ENCODE peak calls at places on chromosomes 11 and 22, in six cellular contexts. K is GM12878, L is GM12891, F is HepG2, I is H1, M is K562. N is an unnamed sample.
A peak's percentile ranks its signal among the peaks of the same experiment; 100 is the strongest.

GRCh38 chr11:1152316-1153104 is 5.2 kb upstream of the MUC5AC start:
- DNase-seq in K (no peak), L (no peak), F (peak; percentile 12), I (no peak), M (no peak), N (no peak)

GRCh38 chr11:127737499-127737898 is 736.9 kb upstream of the KIRREL3 start:
- DNase-seq in K (no peak), L (no peak), F (no peak), I (no peak), M (no peak), N (no peak)

GRCh38 chr11:96755752-96756151 is 365.9 kb downstream of the JRKL start:
- DNase-seq in K (no peak), L (no peak), F (no peak), I (no peak), M (no peak), N (no peak)

GRCh38 chr11:19499999-19500398 is 212.6 kb upstream of the NAV2 start:
- DNase-seq in K (no peak), L (no peak), F (no peak), I (no peak), M (no peak), N (no peak)

GRCh38 chr11:37907461-37908223 is 1309.6 kb upstream of the RAG2 start:
- DNase-seq in K (no peak), L (no peak), F (no peak), I (no peak), M (no peak), N (no peak)

GRCh38 chr11:122681731-122682130 is 26.2 kb downstream of the UBASH3B start:
- DNase-seq in K (no peak), L (no peak), F (no peak), I (no peak), M (no peak), N (no peak)

GRCh38 chr22:46972901-46973831 is 210.7 kb downstream of the TBC1D22A start:
- DNase-seq in K (no peak), L (no peak), F (no peak), I (no peak), M (no peak), N (no peak)

GRCh38 chr22:47798229-47798628 is 1035.8 kb downstream of the TBC1D22A start:
- DNase-seq in K (no peak), L (no peak), F (no peak), I (no peak), M (no peak), N (no peak)

GRCh38 chr11:88015170-88015569 is 160.1 kb downstream of the RAB38 start:
- DNase-seq in K (no peak), L (no peak), F (no peak), I (no peak), M (no peak), N (no peak)

GRCh38 chr11:84250834-84251613 is 964.9 kb upstream of the CCDC90B start:
- DNase-seq in K (no peak), L (no peak), F (no peak), I (no peak), M (no peak), N (no peak)

GRCh38 chr22:37021710-37022482 is 2.4 kb downstream of the MPST start:
- DNase-seq in K (no peak), L (peak; percentile 80), F (no peak), I (no peak), M (peak; percentile 72), N (peak; percentile 62)

GRCh38 chr11:73205666-73206343 is 12.3 kb upstream of the P2RY2 start:
- DNase-seq in K (no peak), L (no peak), F (no peak), I (no peak), M (no peak), N (no peak)

GRCh38 chr11:92601048-92601447 is 368.4 kb upstream of the MTNR1B start:
- DNase-seq in K (no peak), L (no peak), F (no peak), I (no peak), M (no peak), N (no peak)

GRCh38 chr11:35391922-35392813 is 27.2 kb downstream of the SLC1A2 start:
- DNase-seq in K (peak; percentile 45), L (peak; percentile 28), F (peak; percentile 60), I (peak; percentile 66), M (peak; percentile 80), N (peak; percentile 42)

GRCh38 chr11:84830372-84830771 is 796.8 kb downstream of the DLG2 start:
- DNase-seq in K (no peak), L (no peak), F (no peak), I (no peak), M (no peak), N (no peak)

GRCh38 chr11:79471071-79471470 is 30.2 kb upstream of the TENM4 start:
- DNase-seq in K (no peak), L (no peak), F (no peak), I (no peak), M (no peak), N (no peak)

GRCh38 chr11:63573881-63574855 is 11.0 kb upstream of the PLAAT2 start:
- DNase-seq in K (no peak), L (no peak), F (peak; percentile 78), I (no peak), M (peak; percentile 90), N (no peak)

GRCh38 chr11:126194121-126194543 is 17.3 kb downstream of the RPUSD4 start:
- DNase-seq in K (no peak), L (no peak), F (peak; percentile 44), I (no peak), M (peak; percentile 50), N (no peak)

GRCh38 chr22:50420581-50420980 is 54.3 kb downstream of the SBF1 start:
- DNase-seq in K (no peak), L (no peak), F (no peak), I (no peak), M (no peak), N (no peak)

GRCh38 chr22:39237276-39238123 is 7.3 kb downstream of the PDGFB start:
- DNase-seq in K (no peak), L (no peak), F (no peak), I (no peak), M (no peak), N (no peak)

GRCh38 chr11:75350743-75351540 is 519 bp downstream of the ARRB1 start:
- DNase-seq in K (no peak), L (no peak), F (no peak), I (no peak), M (peak; percentile 74), N (no peak)

GRCh38 chr11:61023086-61024035 is 51.9 kb downstream of the CD6 start:
- DNase-seq in K (no peak), L (no peak), F (no peak), I (no peak), M (no peak), N (no peak)

GRCh38 chr22:20015971-20016733 is 471 bp downstream of the ARVCF start:
- DNase-seq in K (no peak), L (no peak), F (peak; percentile 27), I (no peak), M (peak; percentile 76), N (no peak)

GRCh38 chr22:20039683-20040325 is 18.9 kb downstream of the TANGO2 start:
- DNase-seq in K (no peak), L (no peak), F (no peak), I (no peak), M (no peak), N (no peak)

GRCh38 chr11:63747006-63747405 is 21.6 kb downstream of the ZFTA start:
- DNase-seq in K (no peak), L (no peak), F (no peak), I (no peak), M (peak; percentile 32), N (no peak)

GRCh38 chr11:121535122-121535796 is 82.5 kb upstream of the SORL1-AS1 start:
- DNase-seq in K (no peak), L (no peak), F (no peak), I (no peak), M (no peak), N (no peak)

GRCh38 chr11:9092846-9093778 is 1.7 kb upstream of the SCUBE2 start:
- DNase-seq in K (no peak), L (no peak), F (no peak), I (no peak), M (no peak), N (no peak)

GRCh38 chr22:22810471-22810870 is 77.1 kb upstream of the IGLL5 start:
- DNase-seq in K (no peak), L (no peak), F (no peak), I (no peak), M (no peak), N (no peak)

GRCh38 chr22:45529966-45530575 is 27.4 kb downstream of the FBLN1 start:
- DNase-seq in K (no peak), L (no peak), F (no peak), I (no peak), M (no peak), N (no peak)

DNA sequence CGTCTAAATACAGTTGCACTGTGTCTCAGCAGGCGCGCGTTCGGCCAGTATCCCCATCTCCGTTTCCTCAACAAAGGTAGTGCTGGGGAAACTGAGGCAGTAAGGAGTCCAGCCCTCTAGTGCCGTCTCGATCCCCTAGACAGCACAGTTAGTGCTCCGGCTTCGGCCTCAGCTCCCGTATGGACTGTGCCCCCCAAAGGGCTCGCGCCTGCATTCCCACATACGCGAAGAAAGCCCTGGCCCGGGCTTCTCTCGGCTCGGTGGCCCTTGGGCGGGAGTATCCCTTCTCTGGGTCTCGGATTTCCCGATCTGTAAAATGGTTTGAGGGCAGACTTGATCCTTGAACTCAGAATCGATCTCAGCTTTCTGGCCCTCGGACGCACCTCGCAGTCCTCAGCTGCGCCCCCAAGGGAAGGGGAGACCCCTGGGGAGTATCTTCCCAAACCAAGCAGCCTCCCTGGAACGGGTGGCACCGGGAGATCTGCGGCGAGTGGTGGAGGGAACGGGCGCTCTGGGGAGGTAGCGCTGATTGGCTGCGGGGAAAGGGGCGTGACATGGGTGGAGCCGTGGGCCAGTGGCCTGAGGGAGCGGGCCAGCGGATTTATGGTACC is 759 bp upstream of the PEX16 start:
- DNase-seq in K (no peak), L (no peak), F (peak; percentile 63), I (no peak), M (peak; percentile 89), N (peak; percentile 85)
- TF ChIP-seq POLR2A in K (peak; percentile 52), L (no peak), F (peak; percentile 43), I (no peak), M (peak; percentile 51), N (no peak)

GRCh38 chr11:65304110-65304509 is 10.6 kb upstream of the CDC42EP2 start:
- DNase-seq in K (no peak), L (no peak), F (no peak), I (no peak), M (no peak), N (no peak)
- TF ChIP-seq TAF1 in K (no peak), L (no peak), F (no peak), I (no peak), M (no peak), N (no peak)

GRCh38 chr11:69080361-69080973 is 31.7 kb downstream of the TPCN2 start:
- DNase-seq in K (no peak), L (no peak), F (no peak), I (no peak), M (no peak), N (no peak)
- TF ChIP-seq POLR2A in K (no peak), L (no peak), F (no peak), I (no peak), M (no peak), N (no peak)

DNA sequence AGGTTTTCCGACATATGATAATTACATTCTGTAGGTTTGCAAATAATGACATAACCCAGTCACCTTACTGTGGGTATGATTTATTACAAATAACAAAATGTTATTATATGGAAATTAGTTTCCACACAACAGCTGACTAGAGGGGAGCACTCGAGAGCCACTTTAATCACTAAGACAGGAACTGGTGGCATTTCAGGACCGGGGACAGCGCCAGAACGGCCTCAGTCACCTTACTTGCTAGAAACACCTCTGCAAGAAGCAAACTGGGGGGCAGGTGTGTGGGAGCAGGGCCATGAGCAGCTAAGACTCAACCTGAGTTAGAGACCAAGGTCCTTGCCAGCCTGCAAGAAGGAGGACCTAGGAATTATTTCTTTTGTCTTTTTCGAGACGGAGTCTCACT is 199.9 kb downstream of the DSCAML1 start:
- DNase-seq in K (no peak), L (peak; percentile 43), F (peak; percentile 21), I (no peak), M (peak; percentile 59), N (no peak)
- TF ChIP-seq TAF1 in K (no peak), L (no peak), F (no peak), I (no peak), M (no peak), N (no peak)